ENCODE peak calls at places on chromosome 3, in ten cellular contexts. Q, U, V, H, N, L, X, M, T and P are unnamed samples.

GRCh38 chr3:179653777-179654117 is 907 bp downstream of the USP13 start:
- DNase-seq in U (peak; percentile 67), M (no peak), N (no peak), Q (no peak), V (no peak), T (no peak), X (peak; percentile 16), L (no peak), H (no peak), P (peak; percentile 59)

GRCh38 chr3:42961633-42962032 is 17.5 kb upstream of the GASK1A start:
- DNase-seq in T (peak; percentile 16), M (peak; percentile 34), V (peak; percentile 70), N (no peak), X (peak; percentile 28), Q (peak; percentile 69), H (peak; percentile 37), U (no peak), L (peak; percentile 56), P (no peak)

GRCh38 chr3:67686067-67686466 is 31.7 kb upstream of the SUCLG2 start:
- DNase-seq in U (no peak), N (no peak), X (no peak), V (no peak), M (no peak), H (no peak), L (no peak), T (no peak), Q (no peak), P (no peak)

GRCh38 chr3:118501152-118501551 is 533.5 kb downstream of the IGSF11 start:
- DNase-seq in L (no peak), V (peak; percentile 28), Q (no peak), H (peak; percentile 20), U (peak; percentile 62), X (peak; percentile 25), T (peak; percentile 23), N (peak; percentile 32), M (peak; percentile 16), P (no peak)

GRCh38 chr3:29649815-29650547 is 369.1 kb downstream of the RBMS3 start:
- DNase-seq in N (no peak), M (peak; percentile 48), Q (no peak), H (no peak), L (peak; percentile 75), U (no peak), X (no peak), V (no peak), T (no peak), P (no peak)

GRCh38 chr3:10142707-10143560 is 1.4 kb downstream of the VHL start:
- DNase-seq in H (peak; percentile 29), T (no peak), V (no peak), M (no peak), N (peak; percentile 51), L (no peak), Q (peak; percentile 25), X (no peak), U (no peak), P (no peak)

GRCh38 chr3:129330413-129330812 is 51.7 kb downstream of the HMCES start:
- DNase-seq in T (no peak), L (peak; percentile 27), M (no peak), N (no peak), V (no peak), Q (no peak), H (no peak), X (no peak), U (no peak), P (peak; percentile 31)

GRCh38 chr3:132382688-132383194 is 34.6 kb upstream of the DNAJC13 start:
- DNase-seq in M (no peak), N (no peak), U (no peak), T (no peak), L (no peak), H (no peak), X (no peak), V (peak; percentile 70), Q (no peak), P (no peak)

GRCh38 chr3:44981220-44981619 is 5.2 kb downstream of the EXOSC7 start:
- DNase-seq in T (no peak), U (no peak), Q (no peak), H (peak; percentile 66), V (no peak), N (no peak), X (no peak), L (peak; percentile 27), M (peak; percentile 68), P (no peak)

GRCh38 chr3:40593351-40593750 is 68.6 kb downstream of the ZNF621 start:
- DNase-seq in X (no peak), T (no peak), N (no peak), V (no peak), U (no peak), M (peak; percentile 84), H (peak; percentile 22), L (no peak), Q (no peak), P (no peak)

GRCh38 chr3:184567924-184568590 is 6.5 kb downstream of the EPHB3 start:
- DNase-seq in Q (no peak), V (no peak), X (peak; percentile 65), H (peak; percentile 21), N (peak; percentile 56), L (no peak), U (no peak), M (no peak), T (no peak), P (peak; percentile 45)

GRCh38 chr3:88084006-88084597 is 25.0 kb downstream of the ZNF654 start:
- DNase-seq in Q (no peak), U (no peak), H (no peak), X (no peak), L (no peak), T (no peak), N (no peak), M (no peak), V (no peak), P (no peak)
- H3K36me3 ChIP-seq in Q (no peaks in the 10 kb centered on the region), U (peaks cover 17% of the 10 kb centered on the region), H (no peaks in the 10 kb centered on the region), X (no peaks in the 10 kb centered on the region), L (peaks cover 5% of the 10 kb centered on the region), T (peaks cover 31% of the 10 kb centered on the region), N (no peaks in the 10 kb centered on the region), M (no peaks in the 10 kb centered on the region), V (peaks cover 8% of the 10 kb centered on the region), P (no peaks in the 10 kb centered on the region)

GRCh38 chr3:158086776-158087175 is 19.4 kb downstream of the SHOX2 start:
- DNase-seq in Q (no peak), X (no peak), M (no peak), T (no peak), L (no peak), V (no peak), U (no peak), N (no peak), H (no peak), P (no peak)
- H3K27ac ChIP-seq in Q (no peak overlapping the region), X (no peak overlapping the region), M (no peak overlapping the region), T (no peak overlapping the region), L (no peak overlapping the region), V (no peak overlapping the region), U (no peak overlapping the region), N (no peak overlapping the region), H (no peak overlapping the region), P (no peak overlapping the region)

DNA sequence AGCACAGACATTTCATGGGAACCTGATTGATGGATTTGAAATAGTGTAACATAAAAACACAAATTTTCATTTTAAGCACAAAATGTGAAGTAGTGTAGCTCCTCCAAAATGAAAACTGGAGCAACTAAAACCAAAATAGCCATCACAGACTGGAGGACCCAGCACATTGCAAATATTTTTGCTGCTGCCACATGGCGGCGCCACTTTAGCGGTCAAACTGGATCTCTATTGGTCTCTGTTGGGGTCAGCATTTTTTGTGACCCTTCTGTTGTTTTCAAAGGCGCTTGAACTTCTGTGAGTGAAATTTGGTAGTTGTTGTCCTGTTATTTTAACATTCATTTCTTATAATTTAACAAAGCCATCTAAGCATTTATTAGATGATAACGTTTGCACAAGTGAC is 259.9 kb downstream of the IL20RB start:
- DNase-seq in X (no peak), M (no peak), L (no peak), Q (no peak), T (no peak), V (peak; percentile 42), H (no peak), U (no peak), N (no peak), P (no peak)
- TF ChIP-seq CTCF in X (no peak), M (no peak), L (no peak), Q (no peak), T (no peak), V (peak; percentile 3), H (peak; percentile 16), U (peak; percentile 9), N (no peak), P (no peak)

DNA sequence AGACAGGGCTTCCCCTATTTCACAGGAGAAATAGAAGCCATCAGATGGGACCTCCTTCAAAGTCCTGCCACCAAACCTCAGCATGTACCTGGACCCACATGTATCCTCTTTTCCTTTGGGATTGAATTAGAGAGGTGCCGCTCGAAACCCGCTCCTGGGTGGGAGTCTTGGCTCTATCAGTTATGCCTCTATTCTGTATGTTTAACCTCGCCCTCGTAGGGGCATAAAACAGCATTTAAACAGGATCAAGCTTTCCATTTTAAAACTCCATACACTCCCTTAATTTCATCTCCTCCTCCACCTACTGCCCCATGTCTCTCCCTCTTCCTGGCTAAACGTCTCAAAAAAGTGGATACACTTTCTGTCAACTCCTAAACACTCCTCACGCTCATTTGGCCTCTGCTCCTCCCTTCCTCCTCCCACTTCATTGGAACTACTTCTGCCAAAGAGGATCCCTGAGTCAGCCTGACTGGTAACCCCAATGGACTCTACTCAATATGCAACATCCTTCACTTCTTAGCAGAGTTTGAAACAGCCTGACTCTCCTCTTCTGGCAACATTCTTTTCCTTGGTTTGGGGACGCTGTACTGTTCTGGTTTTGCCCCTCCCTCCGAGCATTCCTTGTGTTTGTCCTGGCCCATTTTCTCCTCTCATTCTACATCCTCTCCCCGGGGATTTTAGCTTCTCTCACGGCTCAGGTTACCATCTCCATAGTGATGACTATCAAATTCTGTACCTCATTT is 23.0 kb upstream of the MUC20 start:
- DNase-seq in U (no peak), T (no peak), M (peak; percentile 92), L (peak; percentile 88), H (peak; percentile 64), Q (no peak), V (no peak), X (no peak), N (no peak), P (no peak)
- H3K36me3 ChIP-seq in U (peaks cover 57% of the 10 kb centered on the region), T (peaks cover 97% of the 10 kb centered on the region), M (peaks cover 8% of the 10 kb centered on the region), L (peaks cover 13% of the 10 kb centered on the region), H (peaks cover 7% of the 10 kb centered on the region), Q (no peaks in the 10 kb centered on the region), V (no peaks in the 10 kb centered on the region), X (no peaks in the 10 kb centered on the region), N (no peaks in the 10 kb centered on the region), P (peaks cover 65% of the 10 kb centered on the region)

DNA sequence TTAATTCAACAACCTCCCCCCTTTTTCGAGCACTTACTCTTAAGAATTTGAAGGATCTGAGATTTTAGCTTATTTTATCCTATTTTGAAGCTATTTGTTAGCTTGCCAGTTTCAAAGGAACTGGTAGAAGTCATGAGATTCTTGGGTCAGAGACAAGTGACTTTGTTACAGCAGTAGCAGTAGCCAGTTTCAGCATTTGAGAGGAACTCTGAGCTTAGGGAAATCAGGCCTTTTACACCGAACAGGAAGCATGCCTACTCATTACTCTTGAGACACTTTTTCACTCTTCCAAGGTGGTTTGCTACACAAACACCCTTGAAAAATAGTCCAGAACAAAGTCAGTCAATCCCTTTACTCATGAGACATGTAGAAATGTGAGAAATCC is 24.5 kb upstream of the TM4SF1 start:
- DNase-seq in U (no peak), H (no peak), L (peak; percentile 48), T (no peak), Q (no peak), M (peak; percentile 47), V (no peak), X (no peak), N (no peak), P (no peak)
- H3K27ac ChIP-seq in U (peak overlapping the region; percentile 80), H (no peak overlapping the region), L (peak overlapping the region; percentile 84), T (no peak overlapping the region), Q (no peak overlapping the region), M (no peak overlapping the region), V (no peak overlapping the region), X (peak overlapping the region; percentile 88), N (peak overlapping the region; percentile 67), P (no peak overlapping the region)